ENCODE peak calls at places on chromosomes 5 and 9, in six cellular contexts. H, Q, L, V, G and I are unnamed samples.

GRCh38 chr9:118940477-118940876 is 428.8 kb downstream of the BRINP1 start:
- DNase-seq in V (no peak), H (no peak), Q (no peak), L (no peak), G (no peak), I (no peak)

GRCh38 chr5:76746677-76747076 is 30.8 kb downstream of the F2R start:
- DNase-seq in Q (no peak), G (no peak), V (no peak), L (no peak), H (no peak), I (no peak)

GRCh38 chr5:152532714-152533113 is 127.6 kb upstream of the NMUR2 start:
- DNase-seq in V (no peak), L (no peak), H (no peak), Q (no peak), G (peak), I (no peak)

GRCh38 chr9:5025416-5025815 is 40.3 kb downstream of the JAK2 start:
- DNase-seq in L (no peak), V (no peak), G (no peak), Q (no peak), H (no peak), I (no peak)

GRCh38 chr9:130844028-130844427 is 9.0 kb downstream of the ABL1 start:
- DNase-seq in H (no peak), G (no peak), Q (no peak), V (no peak), L (no peak), I (no peak)

GRCh38 chr9:109448223-109448622 is 49.9 kb downstream of the PTPN3 start:
- DNase-seq in V (no peak), H (no peak), L (no peak), Q (no peak), G (no peak), I (no peak)

GRCh38 chr9:110900917-110901316 is 137.4 kb downstream of the LPAR1 start:
- DNase-seq in L (no peak), H (no peak), G (no peak), Q (no peak), V (no peak), I (no peak)

GRCh38 chr9:101516655-101517054 is 17.0 kb upstream of the RNF20 start:
- DNase-seq in H (no peak), Q (no peak), V (no peak), L (no peak), G (no peak), I (no peak)

GRCh38 chr5:83470920-83471404 is 582 bp upstream of the VCAN start:
- DNase-seq in H (no peak), Q (no peak), L (no peak), V (no peak), G (no peak), I (no peak)

GRCh38 chr9:19048966-19049871 is at the start of gene RRAGA:
- DNase-seq in G (peak), H (peak), V (peak), Q (peak), L (peak), I (peak)

GRCh38 chr5:69326365-69326764 is 6.2 kb downstream of the CCDC125 start:
- DNase-seq in V (no peak), Q (no peak), H (no peak), G (no peak), L (peak), I (no peak)

GRCh38 chr5:135330798-135331096 is 68.3 kb downstream of the MACROH2A1 start:
- DNase-seq in V (no peak), G (no peak), L (no peak), H (no peak), Q (no peak), I (no peak)

GRCh38 chr5:17185776-17186175 is 31.7 kb upstream of the BASP1 start:
- DNase-seq in Q (peak), L (no peak), V (no peak), G (no peak), H (no peak), I (no peak)

GRCh38 chr5:160852049-160852448 is at the start of gene ATP10B:
- DNase-seq in Q (no peak), H (no peak), L (no peak), V (no peak), G (no peak), I (no peak)

GRCh38 chr5:93915142-93915553 is 173.7 kb upstream of the POU5F2 start:
- DNase-seq in H (no peak), V (no peak), Q (no peak), G (peak), L (no peak), I (no peak)
- TF ChIP-seq CTCF in H (peak), V (peak), Q (peak), G (peak), L (peak), I (peak)

GRCh38 chr5:115843444-115844130 is 1.9 kb downstream of the AP3S1 start:
- DNase-seq in L (no peak), H (no peak), G (no peak), Q (no peak), V (no peak), I (no peak)
- H3K4me3 ChIP-seq in L (no peak), H (peak), G (peak), Q (no peak), V (no peak), I (no peak)

DNA sequence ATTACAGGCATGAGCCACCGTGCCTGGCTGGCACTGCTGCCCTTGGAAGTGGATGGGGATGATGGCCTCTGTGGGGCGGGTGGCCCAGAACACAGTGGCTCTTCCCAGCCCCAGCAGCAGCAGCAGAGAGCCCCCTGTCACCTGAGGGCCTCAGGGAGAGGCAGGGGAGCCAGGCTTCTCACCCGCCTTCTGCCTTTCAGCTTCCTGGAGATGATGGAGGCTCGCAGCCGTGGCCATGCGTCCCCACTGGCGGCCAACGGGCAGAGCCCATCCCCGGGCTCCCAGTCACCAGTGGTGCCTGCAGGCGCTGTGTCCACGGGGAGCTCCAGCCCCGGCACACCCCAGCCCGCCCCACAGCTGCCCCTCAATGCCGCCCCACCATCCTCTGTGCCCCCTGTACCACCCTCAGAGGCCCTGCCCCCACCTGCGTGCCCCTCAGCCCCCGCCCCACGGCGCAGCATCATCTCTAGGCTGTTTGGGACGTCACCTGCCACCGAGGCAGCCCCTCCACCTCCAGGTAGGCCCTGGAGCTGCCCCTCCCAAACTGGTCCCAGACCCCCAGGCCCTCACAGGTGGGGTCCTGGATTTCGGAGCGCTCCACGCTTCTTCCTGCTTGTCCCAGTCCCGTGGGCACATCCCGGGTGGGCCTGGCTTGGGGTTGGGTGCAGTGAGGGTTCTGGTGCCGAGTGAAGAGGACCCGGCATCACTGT is 5.0 kb upstream of the AJM1 start:
- DNase-seq in V (no peak), H (no peak), G (no peak), Q (no peak), L (no peak), I (no peak)
- H3K27ac ChIP-seq in V (no peak), H (no peak), G (no peak), Q (no peak), L (no peak), I (no peak)

DNA sequence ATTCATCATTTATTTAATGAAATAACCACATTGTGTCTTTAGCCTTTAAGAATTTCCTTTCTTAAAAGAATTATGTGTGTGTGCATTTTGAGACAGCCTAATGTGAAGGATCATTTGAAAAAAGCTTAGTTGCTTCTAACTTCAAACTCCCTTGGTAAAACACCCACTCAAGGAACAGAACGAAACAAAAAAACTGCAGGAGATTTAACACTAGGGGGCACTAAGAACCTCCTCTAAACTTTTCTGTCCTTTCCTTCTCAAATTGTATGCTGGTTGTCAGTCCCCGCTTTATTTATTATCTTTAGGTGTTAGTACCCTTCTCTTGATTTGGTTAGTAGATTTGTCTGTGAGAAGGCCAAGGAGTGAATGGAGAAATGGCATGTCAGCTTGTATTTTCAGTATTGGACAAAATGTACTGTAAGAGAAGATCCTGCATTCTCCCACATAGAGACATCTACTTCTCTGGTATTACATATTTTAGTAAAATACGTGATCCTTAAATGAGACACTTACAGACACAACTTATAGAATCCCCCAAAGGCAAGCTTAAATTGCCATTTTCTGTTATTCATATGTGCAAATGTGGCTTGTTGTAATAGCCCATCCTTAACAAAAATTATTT is 229.7 kb downstream of the MRPS30 start:
- DNase-seq in L (no peak), G (peak), Q (no peak), V (no peak), H (no peak), I (no peak)
- TF ChIP-seq CTCF in L (peak), G (peak), Q (no peak), V (peak), H (peak), I (no peak)

DNA sequence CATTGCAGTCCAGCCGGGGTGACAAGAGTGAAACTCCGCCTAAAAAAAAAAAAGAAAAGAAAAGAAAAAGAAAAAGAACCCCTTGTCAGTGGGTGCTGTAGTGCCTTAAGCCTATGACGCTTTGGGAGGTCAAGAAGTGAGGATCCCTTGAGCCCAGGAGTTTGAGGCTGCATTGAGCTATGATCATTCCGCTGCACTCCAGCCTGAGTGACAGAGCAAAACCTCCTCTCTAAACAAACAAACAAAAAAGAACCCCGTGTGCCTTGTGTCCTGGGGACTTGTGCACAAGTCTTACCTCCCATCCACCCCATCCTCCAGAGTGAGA is 33.5 kb upstream of the STXBP1 start:
- DNase-seq in G (no peak), Q (no peak), H (no peak), L (no peak), V (no peak), I (no peak)
- H3K4me3 ChIP-seq in G (no peak), Q (no peak), H (peak), L (no peak), V (no peak), I (no peak)

GRCh38 chr5:39473156-39473779 is 48.5 kb upstream of the DAB2 start:
- DNase-seq in G (no peak), Q (no peak), V (no peak), H (no peak), L (no peak), I (no peak)
- H3K27ac ChIP-seq in G (no peak), Q (no peak), V (no peak), H (no peak), L (no peak), I (no peak)

GRCh38 chr5:116754556-116754955 is 179.9 kb upstream of the SEMA6A start:
- DNase-seq in H (no peak), L (no peak), Q (no peak), G (no peak), V (no peak), I (no peak)

GRCh38 chr5:116750626-116751188 is 176.1 kb upstream of the SEMA6A start:
- DNase-seq in H (no peak), G (no peak), L (no peak), Q (no peak), V (no peak), I (no peak)

GRCh38 chr5:116759860-116760644 is 185.4 kb upstream of the SEMA6A start:
- DNase-seq in H (no peak), V (no peak), Q (no peak), G (no peak), L (no peak), I (no peak)

GRCh38 chr5:116751684-116752083 is 177.1 kb upstream of the SEMA6A start:
- DNase-seq in L (no peak), H (no peak), G (no peak), V (no peak), Q (no peak), I (no peak)

DNA sequence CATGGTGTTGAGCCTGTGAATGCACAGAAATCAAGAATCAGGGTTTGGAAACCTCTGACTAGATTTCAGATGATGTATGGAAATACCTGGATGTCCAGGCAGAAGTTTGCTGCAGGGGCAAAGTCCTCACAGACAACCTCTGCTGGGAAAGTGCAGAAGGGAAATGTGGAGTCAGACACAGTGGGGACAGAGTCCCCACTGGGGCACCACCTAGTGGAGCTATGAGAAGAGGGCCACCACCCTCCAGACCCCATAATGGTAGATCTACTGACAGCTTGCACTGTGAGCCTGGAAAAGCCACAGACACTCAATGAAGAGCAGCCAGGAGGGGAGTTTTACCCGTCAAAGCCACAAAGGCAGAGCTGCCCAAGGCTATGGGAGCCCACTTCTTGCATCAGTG is 181.9 kb upstream of the SEMA6A start:
- DNase-seq in H (no peak), Q (no peak), G (no peak), L (no peak), V (no peak), I (no peak)
- TF ChIP-seq CTCF in H (no peak), Q (no peak), G (peak), L (no peak), V (no peak), I (no peak)

GRCh38 chr5:38187532-38187931 is 70.8 kb upstream of the EGFLAM start:
- DNase-seq in Q (no peak), V (no peak), H (no peak), L (no peak), G (no peak), I (no peak)
- H3K4me3 ChIP-seq in Q (no peak), V (no peak), H (no peak), L (no peak), G (no peak), I (no peak)

GRCh38 chr5:170135796-170136490 is 30.2 kb downstream of the FOXI1 start:
- DNase-seq in H (no peak), L (no peak), Q (no peak), G (no peak), V (no peak), I (no peak)

GRCh38 chr5:170131235-170131634 is 25.5 kb downstream of the FOXI1 start:
- DNase-seq in L (no peak), Q (no peak), G (no peak), H (no peak), V (no peak), I (no peak)

GRCh38 chr5:170136493-170136892 is 30.8 kb downstream of the FOXI1 start:
- DNase-seq in Q (no peak), G (no peak), H (no peak), L (no peak), V (no peak), I (no peak)

GRCh38 chr5:170137694-170138214 is 32.1 kb downstream of the FOXI1 start:
- DNase-seq in L (no peak), G (no peak), Q (no peak), H (no peak), V (no peak), I (no peak)

DNA sequence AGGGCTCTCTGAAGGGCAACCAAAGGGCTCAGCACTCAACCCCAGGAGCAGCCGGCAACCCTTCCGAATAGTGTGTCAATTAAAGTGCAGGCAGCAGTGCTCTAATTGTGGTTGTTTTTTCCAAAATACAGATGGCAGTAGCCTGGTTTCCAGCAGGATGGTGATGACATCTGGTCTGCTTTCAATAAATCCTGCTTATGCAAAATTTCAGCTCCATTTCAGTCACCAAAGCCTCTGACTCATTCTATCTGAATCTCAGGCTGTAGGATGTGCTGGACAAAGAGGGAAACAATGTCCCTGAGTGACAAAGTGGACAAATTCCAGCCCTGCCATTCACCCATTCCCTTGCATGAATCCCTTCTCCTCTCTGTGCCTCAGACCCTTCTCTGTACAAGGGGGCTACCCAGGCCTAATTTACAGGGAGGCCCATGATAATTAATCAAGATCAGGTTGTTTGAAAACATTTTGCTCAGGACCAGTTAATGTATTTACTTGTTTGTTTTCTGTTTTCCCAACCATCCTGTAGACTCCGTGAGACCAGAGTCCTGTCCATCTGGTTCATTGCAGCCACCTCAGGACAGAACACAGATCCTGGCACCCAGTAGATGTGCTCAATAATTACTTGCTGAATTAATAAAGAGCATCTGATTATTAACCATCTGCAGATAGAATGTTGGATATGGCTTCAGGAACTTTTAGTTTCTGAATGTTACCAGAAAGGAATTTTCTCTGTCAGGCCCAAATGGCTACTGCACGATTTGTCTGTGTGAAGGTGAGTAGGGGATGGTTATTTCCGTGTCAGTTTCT is 27.1 kb downstream of the FOXI1 start:
- DNase-seq in G (no peak), V (no peak), L (peak), Q (no peak), H (no peak), I (no peak)
- H3K27ac ChIP-seq in G (no peak), V (no peak), L (no peak), Q (no peak), H (no peak), I (no peak)

GRCh38 chr5:139689631-139690384 is 41.7 kb downstream of the CXXC5 start:
- DNase-seq in G (peak), L (peak), V (peak), Q (no peak), H (no peak), I (peak)
- TF ChIP-seq CTCF in G (peak), L (peak), V (peak), Q (peak), H (peak), I (peak)